ENCODE peak calls at places on chromosomes 12 and 14, in four cellular contexts. One of them, this sample, is unnamed.

GRCh38 chr12:23600936-23601335 is 348.5 kb downstream of the SOX5 start:
- DNase-seq in heart right ventricle: no peak
- DNase-seq in NCI-H2029: no peak
- DNase-seq in posterior vena cava: no peak
- DNase-seq in this sample: no peak

GRCh38 chr12:39605996-39606395 is 13.6 kb downstream of the ABCD2 start:
- DNase-seq in heart right ventricle: no peak
- DNase-seq in NCI-H2029: no peak
- DNase-seq in posterior vena cava: no peak
- DNase-seq in this sample: no peak

GRCh38 chr14:64765740-64766302 is 61.6 kb downstream of the PLEKHG3 start:
- DNase-seq in heart right ventricle: no peak
- DNase-seq in NCI-H2029: no peak
- DNase-seq in posterior vena cava: no peak
- DNase-seq in this sample: no peak

GRCh38 chr12:109752117-109753053 is 38.8 kb downstream of the FAM222A start:
- DNase-seq in heart right ventricle: no peak
- DNase-seq in NCI-H2029: no peak
- DNase-seq in posterior vena cava: peak; percentile 34
- DNase-seq in this sample: no peak

GRCh38 chr12:55972045-55972843 is 1.6 kb upstream of the RAB5B start:
- DNase-seq in heart right ventricle: no peak
- DNase-seq in NCI-H2029: no peak
- DNase-seq in posterior vena cava: no peak
- DNase-seq in this sample: no peak

GRCh38 chr12:52050116-52050770 is 999 bp upstream of the NR4A1 start:
- DNase-seq in heart right ventricle: no peak
- DNase-seq in NCI-H2029: peak; percentile 46
- DNase-seq in posterior vena cava: no peak
- DNase-seq in this sample: no peak

GRCh38 chr14:94612174-94612573 is at the start of gene SERPINA3:
- DNase-seq in heart right ventricle: no peak
- DNase-seq in NCI-H2029: no peak
- DNase-seq in posterior vena cava: no peak
- DNase-seq in this sample: no peak

GRCh38 chr14:99633141-99633540 is 11.8 kb upstream of the HHIPL1 start:
- DNase-seq in heart right ventricle: no peak
- DNase-seq in NCI-H2029: no peak
- DNase-seq in posterior vena cava: no peak
- DNase-seq in this sample: no peak

GRCh38 chr12:116338064-116338872 is 60.8 kb upstream of the MED13L start:
- DNase-seq in heart right ventricle: no peak
- DNase-seq in NCI-H2029: no peak
- DNase-seq in posterior vena cava: no peak
- DNase-seq in this sample: no peak

GRCh38 chr14:88043523-88043922 is 38.6 kb downstream of the GPR65 start:
- DNase-seq in heart right ventricle: no peak
- DNase-seq in NCI-H2029: no peak
- DNase-seq in posterior vena cava: no peak
- DNase-seq in this sample: no peak

GRCh38 chr14:39451811-39452210 is 19.6 kb upstream of the FBXO33 start:
- DNase-seq in heart right ventricle: no peak
- DNase-seq in NCI-H2029: no peak
- DNase-seq in posterior vena cava: no peak
- DNase-seq in this sample: no peak

GRCh38 chr12:10018390-10018789 is 8.0 kb downstream of the CLEC12B start:
- DNase-seq in heart right ventricle: no peak
- DNase-seq in NCI-H2029: no peak
- DNase-seq in posterior vena cava: no peak
- DNase-seq in this sample: no peak

GRCh38 chr14:94110552-94111181 is at the start of gene IFI27:
- DNase-seq in heart right ventricle: peak; percentile 88
- DNase-seq in NCI-H2029: peak; percentile 38
- DNase-seq in posterior vena cava: no peak
- DNase-seq in this sample: no peak

GRCh38 chr14:102949062-102949800 is 26.8 kb downstream of the AMN start:
- DNase-seq in heart right ventricle: no peak
- DNase-seq in NCI-H2029: peak; percentile 59
- DNase-seq in posterior vena cava: no peak
- DNase-seq in this sample: peak; percentile 25

GRCh38 chr12:4858385-4858784 is 51.3 kb upstream of the KCNA1 start:
- DNase-seq in heart right ventricle: no peak
- DNase-seq in NCI-H2029: no peak
- DNase-seq in posterior vena cava: no peak
- DNase-seq in this sample: peak; percentile 14

GRCh38 chr14:50038398-50039119 is 77.8 kb downstream of the VCPKMT start:
- DNase-seq in heart right ventricle: no peak
- DNase-seq in NCI-H2029: no peak
- DNase-seq in posterior vena cava: no peak
- DNase-seq in this sample: no peak

GRCh38 chr12:86091676-86092075 is 164.5 kb downstream of the MGAT4C start:
- DNase-seq in heart right ventricle: no peak
- DNase-seq in NCI-H2029: no peak
- DNase-seq in posterior vena cava: no peak
- DNase-seq in this sample: no peak

GRCh38 chr14:22850944-22851790 is 14.8 kb downstream of the MMP14 start:
- DNase-seq in heart right ventricle: peak; percentile 92
- DNase-seq in NCI-H2029: no peak
- DNase-seq in posterior vena cava: peak; percentile 97
- DNase-seq in this sample: peak; percentile 72

GRCh38 chr14:44954750-44955149 is 7.0 kb downstream of the KLHL28 start:
- DNase-seq in heart right ventricle: no peak
- DNase-seq in NCI-H2029: no peak
- DNase-seq in posterior vena cava: no peak
- DNase-seq in this sample: no peak

GRCh38 chr14:74408870-74409269 is 17.1 kb downstream of the SYNDIG1L start:
- DNase-seq in heart right ventricle: no peak
- DNase-seq in NCI-H2029: no peak
- DNase-seq in posterior vena cava: no peak
- DNase-seq in this sample: no peak

GRCh38 chr14:94538070-94538740 is 23.0 kb upstream of the SERPINA4 start:
- DNase-seq in heart right ventricle: no peak
- DNase-seq in NCI-H2029: no peak
- DNase-seq in posterior vena cava: no peak
- DNase-seq in this sample: no peak

GRCh38 chr12:124630791-124631313 is 63.4 kb upstream of the NCOR2 start:
- DNase-seq in heart right ventricle: no peak
- DNase-seq in NCI-H2029: no peak
- DNase-seq in posterior vena cava: no peak
- DNase-seq in this sample: no peak

GRCh38 chr14:70002589-70003240 is 123.5 kb downstream of the SMOC1 start:
- DNase-seq in heart right ventricle: no peak
- DNase-seq in NCI-H2029: no peak
- DNase-seq in posterior vena cava: no peak
- DNase-seq in this sample: no peak

GRCh38 chr12:109098142-109098652 is 800 bp downstream of the UNG start:
- DNase-seq in heart right ventricle: peak; percentile 70
- DNase-seq in NCI-H2029: peak; percentile 56
- DNase-seq in posterior vena cava: peak; percentile 92
- DNase-seq in this sample: no peak

GRCh38 chr14:100586520-100587247 is 533 bp downstream of the BEGAIN start:
- DNase-seq in heart right ventricle: no peak
- DNase-seq in NCI-H2029: no peak
- DNase-seq in posterior vena cava: peak; percentile 75
- DNase-seq in this sample: no peak

GRCh38 chr14:24712909-24713308 is 78.9 kb upstream of the GZMB start:
- DNase-seq in heart right ventricle: no peak
- DNase-seq in NCI-H2029: no peak
- DNase-seq in posterior vena cava: no peak
- DNase-seq in this sample: no peak

GRCh38 chr12:84920331-84920730 is 7.7 kb upstream of the SLC6A15 start:
- DNase-seq in heart right ventricle: no peak
- DNase-seq in NCI-H2029: no peak
- DNase-seq in posterior vena cava: no peak
- DNase-seq in this sample: no peak

GRCh38 chr14:52998376-52999010 is 47.6 kb upstream of the FERMT2 start:
- DNase-seq in heart right ventricle: no peak
- DNase-seq in NCI-H2029: no peak
- DNase-seq in posterior vena cava: no peak
- DNase-seq in this sample: no peak

GRCh38 chr14:104186575-104186974 is 48.2 kb downstream of the KIF26A start:
- DNase-seq in heart right ventricle: no peak
- DNase-seq in NCI-H2029: no peak
- DNase-seq in posterior vena cava: no peak
- DNase-seq in this sample: no peak

GRCh38 chr14:26766726-26767125 is 168.9 kb upstream of the NOVA1 start:
- DNase-seq in heart right ventricle: no peak
- DNase-seq in NCI-H2029: no peak
- DNase-seq in posterior vena cava: no peak
- DNase-seq in this sample: no peak